ENCODE peak calls at places on chromosomes 13 and 19, in four cellular contexts. A is K562, U is HepG2, F is GM12878. H is an unnamed sample.
A peak's percentile ranks its signal among the peaks of the same experiment; 100 is the strongest.

GRCh38 chr19:33191501-33191900 is 2.6 kb upstream of the LRP3 start:
- DNase-seq in A (no peak), U (no peak), F (no peak), H (no peak)

GRCh38 chr13:28492527-28493367 is 2.2 kb downstream of the FLT1 start:
- DNase-seq in A (no peak), U (no peak), F (peak; percentile 28), H (no peak)

GRCh38 chr19:38288127-38288855 is 15.8 kb upstream of the C19orf33 start:
- DNase-seq in A (no peak), U (no peak), F (no peak), H (no peak)

GRCh38 chr13:20704459-20705069 is 1.1 kb downstream of the IL17D start:
- DNase-seq in A (no peak), U (no peak), F (no peak), H (no peak)

GRCh38 chr13:36282818-36283432 is 14.7 kb downstream of the CCDC169 start:
- DNase-seq in A (no peak), U (peak; percentile 17), F (no peak), H (peak; percentile 30)

GRCh38 chr13:36332986-36333385 is 13.2 kb downstream of the SPART start:
- DNase-seq in A (no peak), U (no peak), F (no peak), H (no peak)

GRCh38 chr13:49516467-49516866 is 20.7 kb downstream of the PHF11 start:
- DNase-seq in A (no peak), U (no peak), F (no peak), H (no peak)

GRCh38 chr13:20702945-20703784 is at the start of gene IL17D:
- DNase-seq in A (peak; percentile 57), U (no peak), F (no peak), H (peak; percentile 15)

GRCh38 chr13:109516196-109516595 is 270.2 kb downstream of the IRS2 start:
- DNase-seq in A (no peak), U (no peak), F (no peak), H (no peak)

GRCh38 chr13:111424134-111424533 is 103.7 kb downstream of the TEX29 start:
- DNase-seq in A (peak; percentile 39), U (no peak), F (no peak), H (no peak)

GRCh38 chr13:94232956-94233355 is 246.5 kb downstream of the DCT start:
- DNase-seq in A (no peak), U (no peak), F (no peak), H (no peak)

GRCh38 chr19:6730153-6730804 is 7.1 kb downstream of the GPR108 start:
- DNase-seq in A (peak; percentile 94), U (peak; percentile 96), F (no peak), H (peak; percentile 68)

GRCh38 chr13:94112227-94112626 is 367.3 kb downstream of the DCT start:
- DNase-seq in A (no peak), U (peak; percentile 28), F (no peak), H (no peak)

GRCh38 chr19:35006342-35006998 is 6.3 kb downstream of the GRAMD1A start:
- DNase-seq in A (no peak), U (peak; percentile 99), F (no peak), H (no peak)

GRCh38 chr19:6458695-6459355 is 767 bp downstream of the SLC25A23 start:
- DNase-seq in A (peak; percentile 44), U (no peak), F (no peak), H (no peak)

GRCh38 chr19:48737360-48737998 is 2.9 kb downstream of the RASIP1 start:
- DNase-seq in A (peak; percentile 89), U (no peak), F (no peak), H (peak; percentile 78)

GRCh38 chr19:51726049-51726448 is 2.3 kb upstream of the HAS1 start:
- DNase-seq in A (peak; percentile 84), U (no peak), F (no peak), H (no peak)

GRCh38 chr19:12769689-12770088 is 5.7 kb downstream of the HOOK2 start:
- DNase-seq in A (peak; percentile 63), U (no peak), F (no peak), H (no peak)

GRCh38 chr13:83845121-83845520 is 37.2 kb downstream of the SLITRK1 start:
- DNase-seq in A (no peak), U (no peak), F (no peak), H (no peak)

GRCh38 chr13:109904218-109904617 is 117.8 kb upstream of the IRS2 start:
- DNase-seq in A (peak; percentile 20), U (no peak), F (no peak), H (no peak)

GRCh38 chr19:33301011-33301899 is 1.1 kb downstream of the CEBPA start:
- DNase-seq in A (no peak), U (no peak), F (no peak), H (no peak)

GRCh38 chr19:30158893-30159245 is 213.3 kb upstream of the ZNF536 start:
- DNase-seq in A (no peak), U (no peak), F (no peak), H (no peak)

GRCh38 chr13:31870511-31870910 is 131.2 kb downstream of the RXFP2 start:
- DNase-seq in A (no peak), U (no peak), F (no peak), H (no peak)

GRCh38 chr19:38843175-38843758 is 6.5 kb downstream of the HNRNPL start:
- DNase-seq in A (no peak), U (no peak), F (no peak), H (no peak)

GRCh38 chr13:112740502-112741131 is 50.8 kb downstream of the ATP11A start:
- DNase-seq in A (peak; percentile 37), U (no peak), F (no peak), H (no peak)

GRCh38 chr19:13051581-13052165 is 51.0 kb downstream of the LYL1 start:
- DNase-seq in A (peak; percentile 95), U (peak; percentile 54), F (no peak), H (peak; percentile 72)

GRCh38 chr19:16076958-16077611 is 790 bp downstream of the TPM4 start:
- DNase-seq in A (peak; percentile 41), U (no peak), F (no peak), H (peak; percentile 25)

GRCh38 chr13:20475927-20476691 is 49.5 kb downstream of the CRYL1 start:
- DNase-seq in A (no peak), U (no peak), F (peak; percentile 65), H (peak; percentile 21)

GRCh38 chr13:107650081-107650701 is 565.1 kb downstream of the LIG4 start:
- DNase-seq in A (peak; percentile 27), U (peak; percentile 16), F (no peak), H (peak; percentile 14)

GRCh38 chr13:46211116-46211515 is 612 bp upstream of the LRRC63 start:
- DNase-seq in A (peak; percentile 25), U (no peak), F (no peak), H (peak; percentile 17)

GRCh38 chr13:97224544-97225324 is 2.6 kb downstream of the MBNL2 start:
- DNase-seq in A (peak; percentile 42), U (peak; percentile 66), F (no peak), H (peak; percentile 30)

GRCh38 chr13:48431987-48432615 is 19.2 kb upstream of the LPAR6 start:
- DNase-seq in A (no peak), U (peak; percentile 7), F (no peak), H (no peak)

GRCh38 chr19:18776736-18777135 is 14.4 kb downstream of the COMP start:
- DNase-seq in A (no peak), U (no peak), F (no peak), H (no peak)

GRCh38 chr13:22000191-22000590 is 329.3 kb downstream of the FGF9 start:
- DNase-seq in A (no peak), U (no peak), F (no peak), H (no peak)

GRCh38 chr13:49836516-49836915 is 44.0 kb upstream of the KPNA3 start:
- DNase-seq in A (no peak), U (peak; percentile 23), F (no peak), H (no peak)

GRCh38 chr13:69912576-69913074 is 195.0 kb upstream of the ATXN8OS start:
- DNase-seq in A (no peak), U (no peak), F (no peak), H (no peak)

GRCh38 chr13:26300140-26300539 is 46.2 kb downstream of the CDK8 start:
- DNase-seq in A (no peak), U (no peak), F (no peak), H (no peak)

GRCh38 chr13:24182703-24183081 is 22.2 kb downstream of the SPATA13 start:
- DNase-seq in A (no peak), U (peak; percentile 73), F (no peak), H (no peak)
- TF ChIP-seq FOXK2 in A (no peak), U (no peak), F (no peak), H (no peak)

GRCh38 chr13:79686441-79686840 is 205.5 kb downstream of the NDFIP2 start:
- DNase-seq in A (no peak), U (no peak), F (no peak), H (no peak)
- TF ChIP-seq TARDBP in A (no peak), U (no peak), F (no peak), H (no peak)

GRCh38 chr19:4444765-4445741 is 12.5 kb downstream of the UBXN6 start:
- DNase-seq in A (peak; percentile 14), U (no peak), F (no peak), H (no peak)
- TF ChIP-seq SP1 in A (no peak), U (no peak), F (no peak), H (no peak)

GRCh38 chr19:43784981-43785808 is 4.4 kb upstream of the KCNN4 start:
- DNase-seq in A (peak; percentile 70), U (peak; percentile 60), F (no peak), H (peak; percentile 76)
- TF ChIP-seq FOXK2 in A (no peak), U (no peak), F (no peak), H (no peak)

DNA sequence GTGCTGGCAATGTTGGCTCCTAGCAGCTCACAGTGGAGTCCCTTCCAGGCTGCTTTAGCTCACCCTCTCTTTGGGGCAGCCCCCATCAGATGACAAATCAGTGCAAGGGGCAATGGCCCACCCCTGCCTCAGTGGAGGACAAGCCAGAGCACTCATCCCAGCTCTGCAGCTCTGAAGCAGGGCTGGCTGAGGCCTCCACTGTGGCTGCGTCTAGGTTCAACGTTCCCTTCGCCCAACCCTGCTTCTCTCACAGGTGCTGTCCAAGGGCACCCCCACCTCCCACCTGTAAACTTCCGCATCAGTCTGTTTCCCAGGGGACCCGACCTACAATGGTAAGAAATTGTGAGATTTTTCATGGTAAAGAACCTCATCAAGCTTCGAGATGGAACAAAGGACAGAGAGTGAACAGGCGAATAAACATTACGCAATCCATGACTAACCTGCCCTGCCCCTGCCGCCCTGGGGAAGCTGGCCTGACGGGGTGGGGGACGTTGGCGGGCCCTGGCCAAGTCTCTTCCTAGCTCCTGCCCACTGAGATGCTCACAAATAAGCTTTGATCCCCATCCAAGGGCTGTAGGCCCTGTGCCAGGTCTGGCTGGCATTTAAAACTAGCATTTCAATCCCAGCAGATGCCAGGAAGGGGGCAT is 40.5 kb downstream of the DZIP1 start:
- DNase-seq in A (no peak), U (peak; percentile 70), F (no peak), H (no peak)
- TF ChIP-seq TARDBP in A (no peak), U (no peak), F (no peak), H (no peak)